ENCODE peak calls at places on chromosome 16, in four cellular contexts. One of them, this sample, is unnamed.

GRCh38 chr16:73161977-73162376 is 114.0 kb upstream of the ZFHX3 start:
- DNase-seq in ascending aorta: no peak
- DNase-seq in pancreas: no peak
- DNase-seq in heart right ventricle: no peak
- DNase-seq in this sample: no peak

GRCh38 chr16:27698266-27698665 is 148.3 kb downstream of the KATNIP start:
- DNase-seq in ascending aorta: no peak
- DNase-seq in pancreas: no peak
- DNase-seq in heart right ventricle: no peak
- DNase-seq in this sample: no peak

GRCh38 chr16:73232555-73233422 is 184.9 kb upstream of the ZFHX3 start:
- DNase-seq in ascending aorta: no peak
- DNase-seq in pancreas: peak; percentile 40
- DNase-seq in heart right ventricle: peak; percentile 41
- DNase-seq in this sample: no peak

GRCh38 chr16:11353158-11353557 is 7.9 kb downstream of the RMI2 start:
- DNase-seq in ascending aorta: no peak
- DNase-seq in pancreas: no peak
- DNase-seq in heart right ventricle: no peak
- DNase-seq in this sample: no peak

GRCh38 chr16:10123141-10123540 is 59.1 kb downstream of the GRIN2A start:
- DNase-seq in ascending aorta: no peak
- DNase-seq in pancreas: no peak
- DNase-seq in heart right ventricle: no peak
- DNase-seq in this sample: no peak

GRCh38 chr16:60166-60565 is 6.5 kb downstream of the SNRNP25 start:
- DNase-seq in ascending aorta: no peak
- DNase-seq in pancreas: peak; percentile 36
- DNase-seq in heart right ventricle: no peak
- DNase-seq in this sample: no peak

GRCh38 chr16:89408315-89408714 is 82.0 kb downstream of the ANKRD11 start:
- DNase-seq in ascending aorta: no peak
- DNase-seq in pancreas: peak; percentile 74
- DNase-seq in heart right ventricle: peak; percentile 36
- DNase-seq in this sample: no peak

GRCh38 chr16:50446861-50447260 is 78.1 kb upstream of the BRD7 start:
- DNase-seq in ascending aorta: no peak
- DNase-seq in pancreas: no peak
- DNase-seq in heart right ventricle: no peak
- DNase-seq in this sample: no peak

GRCh38 chr16:4570688-4571321 is 14.7 kb downstream of the C16orf96 start:
- DNase-seq in ascending aorta: no peak
- DNase-seq in pancreas: no peak
- DNase-seq in heart right ventricle: no peak
- DNase-seq in this sample: no peak

GRCh38 chr16:77564791-77565390 is 130.1 kb upstream of the ADAMTS18 start:
- DNase-seq in ascending aorta: no peak
- DNase-seq in pancreas: no peak
- DNase-seq in heart right ventricle: no peak
- DNase-seq in this sample: no peak

GRCh38 chr16:88306860-88307545 is 75.8 kb upstream of the ZNF469 start:
- DNase-seq in ascending aorta: no peak
- DNase-seq in pancreas: no peak
- DNase-seq in heart right ventricle: no peak
- DNase-seq in this sample: no peak

GRCh38 chr16:81647527-81647926 is 131.6 kb upstream of the PLCG2 start:
- DNase-seq in ascending aorta: no peak
- DNase-seq in pancreas: no peak
- DNase-seq in heart right ventricle: no peak
- DNase-seq in this sample: no peak

GRCh38 chr16:84957792-84958191 is 53.5 kb downstream of the ZDHHC7 start:
- DNase-seq in ascending aorta: no peak
- DNase-seq in pancreas: no peak
- DNase-seq in heart right ventricle: no peak
- DNase-seq in this sample: no peak

GRCh38 chr16:64094992-64095579 is 1026.8 kb downstream of the CDH11 start:
- DNase-seq in ascending aorta: no peak
- DNase-seq in pancreas: no peak
- DNase-seq in heart right ventricle: no peak
- DNase-seq in this sample: no peak

GRCh38 chr16:11562411-11562810 is 24.3 kb downstream of the LITAF start:
- DNase-seq in ascending aorta: no peak
- DNase-seq in pancreas: no peak
- DNase-seq in heart right ventricle: no peak
- DNase-seq in this sample: no peak

GRCh38 chr16:50684823-50685455 is 3.8 kb upstream of the SNX20 start:
- DNase-seq in ascending aorta: no peak
- DNase-seq in pancreas: no peak
- DNase-seq in heart right ventricle: no peak
- DNase-seq in this sample: no peak

GRCh38 chr16:59047114-59047513 is 313.0 kb upstream of the GOT2 start:
- DNase-seq in ascending aorta: no peak
- DNase-seq in pancreas: no peak
- DNase-seq in heart right ventricle: no peak
- DNase-seq in this sample: no peak

GRCh38 chr16:77805403-77805802 is 17.0 kb downstream of the VAT1L start:
- DNase-seq in ascending aorta: no peak
- DNase-seq in pancreas: no peak
- DNase-seq in heart right ventricle: peak; percentile 41
- DNase-seq in this sample: no peak

GRCh38 chr16:24635900-24636610 is 93.4 kb upstream of the TNRC6A start:
- DNase-seq in ascending aorta: no peak
- DNase-seq in pancreas: peak; percentile 79
- DNase-seq in heart right ventricle: peak; percentile 71
- DNase-seq in this sample: no peak

GRCh38 chr16:9308300-9309209 is 217.1 kb downstream of the HAPSTR1 start:
- DNase-seq in ascending aorta: no peak
- DNase-seq in pancreas: peak; percentile 52
- DNase-seq in heart right ventricle: no peak
- DNase-seq in this sample: no peak

GRCh38 chr16:25707982-25708583 is 16.3 kb downstream of the HS3ST4 start:
- DNase-seq in ascending aorta: no peak
- DNase-seq in pancreas: no peak
- DNase-seq in heart right ventricle: no peak
- DNase-seq in this sample: no peak

GRCh38 chr16:87058728-87059250 is 258.4 kb downstream of the C16orf95 start:
- DNase-seq in ascending aorta: no peak
- DNase-seq in pancreas: no peak
- DNase-seq in heart right ventricle: no peak
- DNase-seq in this sample: no peak

GRCh38 chr16:66168777-66169176 is 197.7 kb upstream of the CDH5 start:
- DNase-seq in ascending aorta: no peak
- DNase-seq in pancreas: no peak
- DNase-seq in heart right ventricle: no peak
- DNase-seq in this sample: no peak

GRCh38 chr16:12627394-12627793 is 176.3 kb downstream of the CPPED1 start:
- DNase-seq in ascending aorta: no peak
- DNase-seq in pancreas: no peak
- DNase-seq in heart right ventricle: no peak
- DNase-seq in this sample: no peak

GRCh38 chr16:50771366-50771765 is 29.5 kb downstream of the CYLD start:
- DNase-seq in ascending aorta: no peak
- DNase-seq in pancreas: no peak
- DNase-seq in heart right ventricle: no peak
- DNase-seq in this sample: no peak

GRCh38 chr16:68902376-68903345 is 59.3 kb downstream of the TANGO6 start:
- DNase-seq in ascending aorta: no peak
- DNase-seq in pancreas: no peak
- DNase-seq in heart right ventricle: peak; percentile 16
- DNase-seq in this sample: no peak

GRCh38 chr16:29158031-29158430 is 173.2 kb downstream of the LAT start:
- DNase-seq in ascending aorta: no peak
- DNase-seq in pancreas: no peak
- DNase-seq in heart right ventricle: no peak
- DNase-seq in this sample: no peak

GRCh38 chr16:28172331-28172730 is 39.4 kb downstream of the XPO6 start:
- DNase-seq in ascending aorta: no peak
- DNase-seq in pancreas: no peak
- DNase-seq in heart right ventricle: no peak
- DNase-seq in this sample: no peak

GRCh38 chr16:86611958-86612357 is 33.6 kb downstream of the FOXL1 start:
- DNase-seq in ascending aorta: no peak
- DNase-seq in pancreas: no peak
- DNase-seq in heart right ventricle: no peak
- DNase-seq in this sample: no peak

GRCh38 chr16:25750489-25750888 is 58.7 kb downstream of the HS3ST4 start:
- DNase-seq in ascending aorta: no peak
- DNase-seq in pancreas: no peak
- DNase-seq in heart right ventricle: no peak
- DNase-seq in this sample: no peak

GRCh38 chr16:50235581-50235980 is 30.8 kb upstream of the ADCY7 start:
- DNase-seq in ascending aorta: no peak
- DNase-seq in pancreas: no peak
- DNase-seq in heart right ventricle: no peak
- DNase-seq in this sample: no peak

GRCh38 chr16:49473773-49474172 is 100.2 kb downstream of the C16orf78 start:
- DNase-seq in ascending aorta: no peak
- DNase-seq in pancreas: no peak
- DNase-seq in heart right ventricle: no peak
- DNase-seq in this sample: no peak

GRCh38 chr16:49483651-49484451 is 110.2 kb downstream of the C16orf78 start:
- DNase-seq in ascending aorta: no peak
- DNase-seq in pancreas: no peak
- DNase-seq in heart right ventricle: no peak
- DNase-seq in this sample: no peak

GRCh38 chr16:48503779-48504178 is 106.2 kb downstream of the N4BP1 start:
- DNase-seq in ascending aorta: no peak
- DNase-seq in pancreas: peak; percentile 42
- DNase-seq in heart right ventricle: peak; percentile 48
- DNase-seq in this sample: no peak

GRCh38 chr16:50152386-50152806 is 710 bp upstream of the TENT4B start:
- DNase-seq in ascending aorta: no peak
- DNase-seq in pancreas: no peak
- DNase-seq in heart right ventricle: peak; percentile 27
- DNase-seq in this sample: no peak

GRCh38 chr16:29230671-29231091 is 175.8 kb downstream of the NPIPB11 start:
- DNase-seq in ascending aorta: no peak
- DNase-seq in pancreas: no peak
- DNase-seq in heart right ventricle: no peak
- DNase-seq in this sample: no peak

DNA sequence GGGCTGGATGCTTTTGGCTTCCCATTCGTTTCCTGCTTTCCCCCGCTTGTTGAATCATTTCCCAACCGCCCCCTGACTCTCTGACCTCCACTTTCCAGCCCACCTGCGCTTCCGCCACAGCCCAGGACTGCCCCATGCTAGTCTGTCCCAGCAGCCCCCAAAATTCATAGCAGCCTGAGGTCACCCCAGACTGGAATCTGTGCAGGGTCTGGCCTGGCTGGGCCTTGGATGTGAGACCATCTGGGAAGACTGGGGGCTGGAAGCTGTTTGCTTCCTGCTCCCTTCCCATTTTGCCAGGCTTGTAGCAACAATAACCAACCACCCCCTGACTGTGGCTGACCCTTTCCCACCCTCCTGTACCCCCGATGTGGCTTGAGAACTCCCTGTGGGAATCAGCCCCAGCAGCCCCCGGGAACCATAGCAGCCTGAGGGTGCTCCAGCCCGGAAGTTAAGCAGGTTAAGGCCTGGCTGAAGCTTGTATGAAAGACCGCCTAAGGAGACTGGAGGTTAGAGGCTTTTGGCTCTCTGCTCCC is 2290.8 kb downstream of the TP53TG3F start:
- DNase-seq in ascending aorta: no peak
- DNase-seq in pancreas: no peak
- DNase-seq in heart right ventricle: no peak
- DNase-seq in this sample: no peak
- H3K9me3 ChIP-seq in ascending aorta: no peaks in the 10 kb centered on the region
- H3K9me3 ChIP-seq in pancreas: no peaks in the 10 kb centered on the region
- H3K9me3 ChIP-seq in heart right ventricle: no peaks in the 10 kb centered on the region
- H3K9me3 ChIP-seq in this sample: no peaks in the 10 kb centered on the region

GRCh38 chr16:3317315-3317999 is 12.2 kb downstream of the ZNF75A start:
- DNase-seq in ascending aorta: no peak
- DNase-seq in pancreas: no peak
- DNase-seq in heart right ventricle: no peak
- DNase-seq in this sample: no peak
- H3K9me3 ChIP-seq in ascending aorta: peaks cover 100% of the 10 kb centered on the region
- H3K9me3 ChIP-seq in pancreas: no peaks in the 10 kb centered on the region
- H3K9me3 ChIP-seq in heart right ventricle: peaks cover 38% of the 10 kb centered on the region
- H3K9me3 ChIP-seq in this sample: peaks cover 54% of the 10 kb centered on the region

GRCh38 chr16:47375423-47375822 is 85.4 kb downstream of the ITFG1 start:
- DNase-seq in ascending aorta: no peak
- DNase-seq in pancreas: no peak
- DNase-seq in heart right ventricle: no peak
- DNase-seq in this sample: no peak
- H3K9me3 ChIP-seq in ascending aorta: no peaks in the 10 kb centered on the region
- H3K9me3 ChIP-seq in pancreas: no peaks in the 10 kb centered on the region
- H3K9me3 ChIP-seq in heart right ventricle: no peaks in the 10 kb centered on the region
- H3K9me3 ChIP-seq in this sample: no peaks in the 10 kb centered on the region

GRCh38 chr16:75172578-75172977 is 24.3 kb downstream of the ZFP1 start:
- DNase-seq in ascending aorta: no peak
- DNase-seq in pancreas: no peak
- DNase-seq in heart right ventricle: no peak
- DNase-seq in this sample: no peak

GRCh38 chr16:75175074-75175473 is 26.8 kb downstream of the ZFP1 start:
- DNase-seq in ascending aorta: no peak
- DNase-seq in pancreas: no peak
- DNase-seq in heart right ventricle: no peak
- DNase-seq in this sample: no peak

DNA sequence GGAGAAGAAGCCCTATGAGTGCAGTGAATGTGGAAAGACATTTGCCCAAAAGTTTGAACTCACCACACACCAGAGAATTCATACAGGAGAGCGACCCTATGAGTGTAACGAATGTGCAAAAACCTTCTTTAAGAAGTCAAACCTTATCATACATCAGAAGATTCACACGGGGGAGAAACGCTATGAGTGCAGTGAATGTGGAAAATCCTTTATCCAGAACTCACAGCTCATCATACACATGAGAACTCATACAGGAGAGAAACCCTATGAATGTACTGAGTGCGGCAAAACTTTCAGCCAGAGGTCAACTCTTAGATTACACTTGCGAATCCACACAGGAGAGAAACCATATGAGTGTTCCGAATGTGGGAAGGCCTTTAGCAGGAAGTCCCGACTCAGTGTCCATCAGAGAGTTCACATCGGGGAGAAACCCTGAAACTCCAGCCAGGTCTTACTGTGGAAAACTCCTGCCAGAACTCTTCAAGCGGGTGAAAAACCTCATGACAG is 21.6 kb downstream of the ZFP1 start:
- DNase-seq in ascending aorta: no peak
- DNase-seq in pancreas: no peak
- DNase-seq in heart right ventricle: no peak
- DNase-seq in this sample: no peak
- H3K9me3 ChIP-seq in ascending aorta: peaks cover 70% of the 10 kb centered on the region
- H3K9me3 ChIP-seq in pancreas: no peaks in the 10 kb centered on the region
- H3K9me3 ChIP-seq in heart right ventricle: peaks cover 4% of the 10 kb centered on the region
- H3K9me3 ChIP-seq in this sample: peaks cover 22% of the 10 kb centered on the region

This sample was measured in T-helper 17 cell.